ENCODE peak calls at places on chromosomes 13 and 19, in ten cellular contexts. V is 8988T; F is Caki2; C is astrocyte of the hippocampus; M is naive thymus-derived CD8-positive, alpha-beta T cell; K is fibroblast of mammary gland; J is EL; H is substantia nigra; O is A172; P is neural crest cell. Z is an unnamed sample.

GRCh38 chr19:46745521-46746280 is at the start of gene FKRP:
- DNase-seq in V (no peak), F (no peak), C (peak), M (peak), K (no peak), J (no peak), H (peak), O (no peak), P (peak), Z (peak)

GRCh38 chr19:7862413-7862951 is 11.7 kb downstream of the PRR36 start:
- DNase-seq in V (peak), F (no peak), C (peak), M (peak), K (peak), J (no peak), H (peak), O (no peak), P (peak), Z (no peak)

GRCh38 chr19:33470686-33471085 is 50.9 kb downstream of the PEPD start:
- DNase-seq in V (no peak), F (no peak), C (no peak), M (no peak), K (no peak), J (no peak), H (no peak), O (no peak), P (no peak), Z (no peak)

GRCh38 chr13:27622102-27622820 is 569 bp downstream of the POLR1D start:
- DNase-seq in V (no peak), F (peak), C (peak), M (no peak), K (peak), J (peak), H (peak), O (no peak), P (no peak), Z (no peak)

GRCh38 chr19:45676851-45677263 is 8.8 kb downstream of the GIPR start:
- DNase-seq in V (no peak), F (no peak), C (no peak), M (peak), K (no peak), J (no peak), H (no peak), O (no peak), P (no peak), Z (no peak)

GRCh38 chr19:37986048-37986750 is 79.2 kb downstream of the SIPA1L3 start:
- DNase-seq in V (no peak), F (no peak), C (no peak), M (no peak), K (no peak), J (no peak), H (no peak), O (no peak), P (no peak), Z (no peak)

GRCh38 chr19:2266183-2266993 is 10.2 kb upstream of the JSRP1 start:
- DNase-seq in V (no peak), F (no peak), C (peak), M (no peak), K (peak), J (peak), H (peak), O (no peak), P (no peak), Z (peak)

GRCh38 chr13:104301216-104301975 is 1235.2 kb upstream of the SLC10A2 start:
- DNase-seq in V (no peak), F (no peak), C (peak), M (no peak), K (no peak), J (no peak), H (no peak), O (no peak), P (no peak), Z (no peak)

GRCh38 chr13:96968027-96968426 is 26.2 kb downstream of the OXGR1 start:
- DNase-seq in V (no peak), F (no peak), C (peak), M (no peak), K (no peak), J (no peak), H (no peak), O (no peak), P (no peak), Z (no peak)

GRCh38 chr19:17488593-17489391 is 18.5 kb downstream of the SLC27A1 start:
- DNase-seq in V (no peak), F (peak), C (peak), M (peak), K (no peak), J (no peak), H (no peak), O (peak), P (peak), Z (no peak)

GRCh38 chr19:37817180-37817911 is 38.0 kb upstream of the ZNF573 start:
- DNase-seq in V (no peak), F (no peak), C (peak), M (peak), K (peak), J (peak), H (peak), O (no peak), P (peak), Z (no peak)

GRCh38 chr13:60617863-60618733 is 221.1 kb downstream of the TDRD3 start:
- DNase-seq in V (no peak), F (no peak), C (peak), M (no peak), K (peak), J (peak), H (no peak), O (peak), P (no peak), Z (peak)

GRCh38 chr19:5775668-5776309 is 8.8 kb downstream of the PRR22 start:
- DNase-seq in V (no peak), F (no peak), C (peak), M (no peak), K (peak), J (peak), H (no peak), O (no peak), P (no peak), Z (no peak)

GRCh38 chr13:52707375-52707774 is 32.2 kb downstream of the CNMD start:
- DNase-seq in V (no peak), F (no peak), C (no peak), M (no peak), K (no peak), J (no peak), H (no peak), O (no peak), P (no peak), Z (no peak)

GRCh38 chr13:109387438-109387837 is 398.9 kb downstream of the IRS2 start:
- DNase-seq in V (no peak), F (no peak), C (no peak), M (no peak), K (no peak), J (no peak), H (no peak), O (no peak), P (no peak), Z (no peak)

GRCh38 chr19:46192990-46193650 is 36.4 kb upstream of the IGFL1 start:
- DNase-seq in V (no peak), F (peak), C (peak), M (no peak), K (peak), J (peak), H (no peak), O (peak), P (no peak), Z (peak)

GRCh38 chr19:12133069-12133468 is 7.1 kb downstream of the ZNF20 start:
- DNase-seq in V (no peak), F (peak), C (no peak), M (no peak), K (peak), J (no peak), H (no peak), O (no peak), P (no peak), Z (no peak)

GRCh38 chr13:33487575-33488243 is 202.2 kb upstream of the STARD13 start:
- DNase-seq in V (no peak), F (no peak), C (no peak), M (no peak), K (peak), J (peak), H (no peak), O (peak), P (no peak), Z (peak)

GRCh38 chr19:40685563-40685962 is 4.9 kb downstream of the NUMBL start:
- DNase-seq in V (no peak), F (no peak), C (no peak), M (no peak), K (peak), J (no peak), H (no peak), O (no peak), P (no peak), Z (peak)

GRCh38 chr19:34067861-34068271 is 104.4 kb upstream of the LSM14A start:
- DNase-seq in V (peak), F (peak), C (no peak), M (no peak), K (peak), J (peak), H (no peak), O (peak), P (no peak), Z (no peak)

GRCh38 chr19:51158474-51159129 is 16.5 kb downstream of the SIGLEC7 start:
- DNase-seq in V (no peak), F (peak), C (peak), M (peak), K (peak), J (peak), H (peak), O (peak), P (peak), Z (peak)

GRCh38 chr13:48125794-48126228 is 30.9 kb upstream of the MED4 start:
- DNase-seq in V (no peak), F (no peak), C (peak), M (no peak), K (peak), J (no peak), H (no peak), O (no peak), P (no peak), Z (no peak)

GRCh38 chr13:66992683-66993082 is 237.5 kb downstream of the PCDH9 start:
- DNase-seq in V (no peak), F (no peak), C (no peak), M (no peak), K (no peak), J (no peak), H (no peak), O (no peak), P (no peak), Z (no peak)

Z was measured in myocyte.